ENCODE peak calls at places on chromosomes 3 and 15, in six cellular contexts. K is IMR-90, O is HCT116, B is A549, M is GM12878, V is H1. J is an unnamed sample.

GRCh38 chr3:14434105-14434504 is 31.7 kb downstream of the SLC6A6 start:
- DNase-seq in O (no peak), M (no peak), B (no peak), K (peak; percentile 65), V (no peak), J (no peak)

GRCh38 chr3:172315401-172316091 is 132.7 kb downstream of the GHSR start:
- DNase-seq in V (no peak), O (peak; percentile 35), K (peak; percentile 85), M (no peak), B (peak; percentile 39), J (no peak)

GRCh38 chr3:28745436-28745835 is 396.8 kb upstream of the AZI2 start:
- DNase-seq in V (no peak), O (no peak), M (no peak), B (no peak), K (no peak), J (no peak)

GRCh38 chr3:10674593-10674992 is 141.4 kb upstream of the SLC6A11 start:
- DNase-seq in B (no peak), M (no peak), K (no peak), O (no peak), V (no peak), J (no peak)

GRCh38 chr3:63655519-63655918 is 3.0 kb downstream of the SNTN start:
- DNase-seq in V (no peak), M (no peak), B (no peak), O (no peak), K (peak; percentile 56), J (no peak)

GRCh38 chr15:70092462-70092850 is 5.3 kb downstream of the TLE3 start:
- DNase-seq in M (no peak), O (no peak), V (no peak), B (no peak), K (peak; percentile 69), J (no peak)

GRCh38 chr3:161273589-161274218 is 52.6 kb downstream of the NMD3 start:
- DNase-seq in B (peak; percentile 49), K (peak; percentile 52), O (peak; percentile 33), M (no peak), V (no peak), J (peak; percentile 28)

GRCh38 chr3:112686360-112686759 is 45.4 kb upstream of the CCDC80 start:
- DNase-seq in O (no peak), K (no peak), V (no peak), M (no peak), B (no peak), J (no peak)

GRCh38 chr3:30524357-30525040 is 81.9 kb upstream of the TGFBR2 start:
- DNase-seq in K (no peak), M (no peak), B (no peak), V (no peak), O (no peak), J (no peak)

GRCh38 chr3:194439915-194440550 is 41.0 kb upstream of the GP5 start:
- DNase-seq in V (no peak), M (no peak), K (no peak), O (no peak), B (no peak), J (no peak)

GRCh38 chr3:73926360-73927202 is 301.8 kb upstream of the PDZRN3 start:
- DNase-seq in O (no peak), B (no peak), V (no peak), K (no peak), M (no peak), J (no peak)

GRCh38 chr15:68305420-68305871 is 27.9 kb downstream of the FEM1B start:
- DNase-seq in K (no peak), V (peak; percentile 46), M (no peak), O (no peak), B (no peak), J (no peak)

GRCh38 chr15:77160562-77161481 is 89.9 kb upstream of the TSPAN3 start:
- DNase-seq in M (no peak), V (no peak), K (no peak), O (peak; percentile 26), B (no peak), J (peak; percentile 81)

GRCh38 chr3:45968706-45969105 is 25.4 kb downstream of the CXCR6 start:
- DNase-seq in K (peak; percentile 77), O (no peak), B (no peak), V (no peak), M (no peak), J (no peak)

DNA sequence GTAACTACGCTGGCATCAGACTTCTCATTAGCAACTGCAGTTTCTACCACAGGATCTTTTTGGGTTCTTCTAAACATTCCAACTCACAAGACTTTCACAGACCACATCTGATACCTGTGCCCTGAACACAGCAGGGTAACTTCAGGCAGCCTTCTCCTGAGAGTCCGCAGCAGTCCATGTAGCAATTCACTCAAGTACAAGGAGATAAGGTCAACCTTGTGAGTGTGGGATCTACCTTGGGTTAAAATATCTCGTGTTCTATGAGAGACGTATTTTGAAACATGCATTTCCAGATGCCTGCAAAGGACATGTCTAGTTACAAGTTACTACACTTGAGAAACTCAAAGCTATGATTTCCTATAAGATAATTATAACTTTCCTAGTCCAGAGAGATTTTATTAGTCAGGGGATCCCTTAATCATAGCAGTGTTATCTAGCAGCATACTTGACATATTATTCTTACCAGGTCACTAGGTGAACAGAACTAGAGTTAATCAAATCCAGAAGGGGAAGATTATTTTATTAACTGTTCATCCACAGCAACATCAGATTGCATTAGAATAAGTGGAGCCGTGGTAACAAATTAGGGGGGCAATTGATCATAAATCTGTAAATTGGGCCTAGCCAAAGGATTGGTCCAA is 66.4 kb downstream of the ASTE1 start:
- DNase-seq in O (no peak), K (peak; percentile 56), M (no peak), V (no peak), B (no peak), J (no peak)
- H3K4me3 ChIP-seq in O (no peak overlapping the region), K (no peak overlapping the region), M (no peak overlapping the region), V (no peak overlapping the region), B (no peak overlapping the region), J (no peak overlapping the region)

GRCh38 chr15:51801391-51801835 is 28.0 kb upstream of the TMOD3 start:
- DNase-seq in B (peak; percentile 69), K (peak; percentile 18), V (no peak), M (no peak), O (peak; percentile 33), J (peak; percentile 20)
- TF ChIP-seq CEBPB in B (no peak), K (no peak), V (no peak), M (no peak), O (no peak), J (no peak)

DNA sequence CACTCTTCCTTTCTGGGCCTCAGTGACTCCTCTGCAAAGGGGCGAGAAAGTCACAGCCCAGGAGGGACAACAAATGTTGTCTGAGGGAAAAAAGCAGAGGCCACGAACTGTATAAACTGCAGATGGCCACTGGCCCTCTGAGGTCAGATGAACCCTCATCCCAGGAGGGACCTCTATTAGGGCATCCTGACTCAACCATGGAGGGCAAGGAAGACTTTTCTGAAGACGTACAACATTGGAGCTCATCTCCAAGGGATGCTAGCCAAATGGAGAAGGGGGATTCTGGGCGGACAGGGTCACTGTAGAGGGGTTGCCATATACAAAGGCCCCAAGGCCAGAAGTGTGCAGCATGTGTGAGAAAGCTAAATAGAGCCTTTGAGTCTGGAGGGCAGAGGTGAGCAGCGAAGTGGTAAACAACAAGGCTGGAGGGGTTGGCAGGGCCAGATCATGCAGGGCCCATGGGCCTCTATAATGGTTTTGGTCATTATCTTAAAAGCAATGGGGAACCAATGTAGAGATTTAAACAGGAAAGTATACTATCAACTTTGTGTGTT is 16.7 kb downstream of the GRAMD2A start:
- DNase-seq in O (no peak), M (no peak), B (no peak), V (no peak), K (no peak), J (no peak)
- H3K4me3 ChIP-seq in O (no peak overlapping the region), M (no peak overlapping the region), B (no peak overlapping the region), V (no peak overlapping the region), K (no peak overlapping the region), J (no peak overlapping the region)

GRCh38 chr3:86995537-86995936 is 4.6 kb upstream of the VGLL3 start:
- DNase-seq in M (no peak), O (peak; percentile 21), V (no peak), K (peak; percentile 89), B (peak; percentile 76), J (no peak)

GRCh38 chr3:86991482-86991815 is 500 bp upstream of the VGLL3 start:
- DNase-seq in O (no peak), M (no peak), K (no peak), V (no peak), B (no peak), J (no peak)

GRCh38 chr3:86991840-86992430 is 986 bp upstream of the VGLL3 start:
- DNase-seq in M (no peak), K (peak; percentile 60), B (peak; percentile 45), O (no peak), V (no peak), J (no peak)

GRCh38 chr3:86996261-86996955 is 5.5 kb upstream of the VGLL3 start:
- DNase-seq in B (no peak), M (no peak), K (peak; percentile 25), V (no peak), O (no peak), J (no peak)

GRCh38 chr3:86993704-86994103 is 2.8 kb upstream of the VGLL3 start:
- DNase-seq in V (no peak), B (peak; percentile 83), O (no peak), K (peak; percentile 67), M (no peak), J (no peak)
- TF ChIP-seq CEBPB in V (no peak), B (peak; percentile 46), O (no peak), K (peak; percentile 45), M (no peak), J (no peak)